ENCODE peak calls at places on chromosomes 11 and 22, in four cellular contexts. One of them, this sample, is unnamed.

GRCh38 chr11:60756307-60757032 is at the start of gene MS4A15:
- DNase-seq in astrocyte: no peak
- DNase-seq in K562: peak
- DNase-seq in trophoblast cell: peak
- DNase-seq in this sample: no peak

GRCh38 chr22:48343461-48343860 is 1484.2 kb downstream of the BRD1 start:
- DNase-seq in astrocyte: no peak
- DNase-seq in K562: no peak
- DNase-seq in trophoblast cell: no peak
- DNase-seq in this sample: no peak

GRCh38 chr11:13357232-13357631 is 79.6 kb downstream of the BMAL1 start:
- DNase-seq in astrocyte: no peak
- DNase-seq in K562: no peak
- DNase-seq in trophoblast cell: no peak
- DNase-seq in this sample: no peak

GRCh38 chr22:35746248-35746647 is 28.6 kb downstream of the APOL5 start:
- DNase-seq in astrocyte: no peak
- DNase-seq in K562: no peak
- DNase-seq in trophoblast cell: no peak
- DNase-seq in this sample: no peak

GRCh38 chr11:85725510-85726258 is 39.7 kb upstream of the CCDC89 start:
- DNase-seq in astrocyte: peak
- DNase-seq in K562: no peak
- DNase-seq in trophoblast cell: peak
- DNase-seq in this sample: no peak

GRCh38 chr11:68014157-68014965 is 4.2 kb downstream of the ALDH3B1 start:
- DNase-seq in astrocyte: peak
- DNase-seq in K562: no peak
- DNase-seq in trophoblast cell: peak
- DNase-seq in this sample: peak

GRCh38 chr11:116498161-116498560 is 274.6 kb downstream of the BUD13 start:
- DNase-seq in astrocyte: no peak
- DNase-seq in K562: no peak
- DNase-seq in trophoblast cell: no peak
- DNase-seq in this sample: no peak

GRCh38 chr22:37932821-37933578 is 20.4 kb downstream of the C22orf23 start:
- DNase-seq in astrocyte: no peak
- DNase-seq in K562: no peak
- DNase-seq in trophoblast cell: peak
- DNase-seq in this sample: no peak

GRCh38 chr11:10328314-10329090 is 23.6 kb downstream of the ADM start:
- DNase-seq in astrocyte: peak
- DNase-seq in K562: no peak
- DNase-seq in trophoblast cell: no peak
- DNase-seq in this sample: no peak

GRCh38 chr11:15333407-15333806 is 218.7 kb downstream of the INSC start:
- DNase-seq in astrocyte: no peak
- DNase-seq in K562: no peak
- DNase-seq in trophoblast cell: no peak
- DNase-seq in this sample: no peak

GRCh38 chr11:127866109-127866508 is 721.2 kb downstream of the ETS1 start:
- DNase-seq in astrocyte: no peak
- DNase-seq in K562: no peak
- DNase-seq in trophoblast cell: no peak
- DNase-seq in this sample: no peak

GRCh38 chr11:88689548-88690240 is 352.2 kb upstream of the CTSC start:
- DNase-seq in astrocyte: no peak
- DNase-seq in K562: no peak
- DNase-seq in trophoblast cell: no peak
- DNase-seq in this sample: peak

GRCh38 chr11:74756571-74756970 is 7.9 kb downstream of the RNF169 start:
- DNase-seq in astrocyte: no peak
- DNase-seq in K562: no peak
- DNase-seq in trophoblast cell: peak
- DNase-seq in this sample: no peak

GRCh38 chr22:46969961-46970360 is 207.5 kb downstream of the TBC1D22A start:
- DNase-seq in astrocyte: no peak
- DNase-seq in K562: no peak
- DNase-seq in trophoblast cell: no peak
- DNase-seq in this sample: no peak

GRCh38 chr11:18455686-18456372 is at the start of gene LDHAL6A:
- DNase-seq in astrocyte: no peak
- DNase-seq in K562: peak
- DNase-seq in trophoblast cell: peak
- DNase-seq in this sample: no peak

GRCh38 chr22:45731041-45731797 is 59.6 kb downstream of the ATXN10 start:
- DNase-seq in astrocyte: peak
- DNase-seq in K562: no peak
- DNase-seq in trophoblast cell: peak
- DNase-seq in this sample: peak

GRCh38 chr22:28181332-28181731 is 262.3 kb upstream of the PITPNB start:
- DNase-seq in astrocyte: peak
- DNase-seq in K562: no peak
- DNase-seq in trophoblast cell: no peak
- DNase-seq in this sample: no peak

GRCh38 chr11:73217131-73217809 is 811 bp upstream of the P2RY2 start:
- DNase-seq in astrocyte: no peak
- DNase-seq in K562: peak
- DNase-seq in trophoblast cell: no peak
- DNase-seq in this sample: no peak

GRCh38 chr22:20064140-20064480 is 15.9 kb upstream of the DGCR8 start:
- DNase-seq in astrocyte: no peak
- DNase-seq in K562: no peak
- DNase-seq in trophoblast cell: no peak
- DNase-seq in this sample: no peak

GRCh38 chr11:118619444-118620205 is 12.2 kb downstream of the PHLDB1 start:
- DNase-seq in astrocyte: peak
- DNase-seq in K562: no peak
- DNase-seq in trophoblast cell: peak
- DNase-seq in this sample: no peak

GRCh38 chr11:119721129-119722120 is 7.6 kb downstream of the NECTIN1 start:
- DNase-seq in astrocyte: no peak
- DNase-seq in K562: peak
- DNase-seq in trophoblast cell: peak
- DNase-seq in this sample: peak

GRCh38 chr22:23243006-23243573 is 62.8 kb downstream of the BCR start:
- DNase-seq in astrocyte: no peak
- DNase-seq in K562: peak
- DNase-seq in trophoblast cell: no peak
- DNase-seq in this sample: no peak

GRCh38 chr11:76668362-76669155 is 2.0 kb downstream of the LRRC32 start:
- DNase-seq in astrocyte: no peak
- DNase-seq in K562: no peak
- DNase-seq in trophoblast cell: no peak
- DNase-seq in this sample: no peak

DNA sequence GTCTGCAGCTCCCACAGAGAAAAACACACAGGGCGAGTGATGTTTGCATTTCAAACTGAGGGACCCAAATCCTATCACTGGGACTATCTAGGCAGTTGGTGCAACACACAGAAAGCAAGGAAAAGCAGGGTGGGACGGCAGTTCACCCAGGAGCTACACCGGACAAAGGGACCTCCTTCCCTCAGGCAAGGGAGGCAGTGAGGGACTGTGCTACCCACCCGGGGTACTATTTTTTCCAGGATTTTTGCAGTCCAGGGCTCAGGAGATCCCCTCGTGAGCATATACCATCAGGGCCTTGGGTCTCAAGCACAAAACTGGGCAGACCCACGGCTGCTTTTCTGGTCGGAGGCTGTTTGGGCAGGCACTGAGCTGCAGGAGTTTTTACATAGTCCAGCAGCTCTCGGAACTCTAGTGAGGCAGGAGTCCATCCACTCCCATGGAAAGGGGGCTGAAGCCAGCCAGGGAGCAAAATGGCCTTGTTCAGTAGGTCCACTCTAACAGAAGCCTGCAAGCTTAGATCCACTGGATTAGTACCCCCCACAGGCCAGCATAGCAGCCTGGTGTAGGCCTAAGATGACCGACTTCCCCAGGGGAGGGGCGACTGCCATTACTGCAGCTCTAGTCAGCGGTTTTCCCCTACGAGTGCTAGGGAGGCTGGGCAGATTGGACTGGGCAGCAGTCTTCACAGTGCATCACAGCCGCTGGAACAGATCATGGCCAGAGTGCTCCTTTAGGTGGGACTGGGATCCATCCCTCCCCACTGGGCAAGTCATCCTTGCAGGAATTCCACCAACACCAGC is 28.2 kb downstream of the CARD18 start:
- DNase-seq in astrocyte: no peak
- DNase-seq in K562: no peak
- DNase-seq in trophoblast cell: no peak
- DNase-seq in this sample: no peak
- H3K9ac ChIP-seq in astrocyte: no peak
- H3K9ac ChIP-seq in K562: no peak
- H3K9ac ChIP-seq in trophoblast cell: no peak
- H3K9ac ChIP-seq in this sample: no peak

GRCh38 chr22:25935266-25936058 is 193.5 kb downstream of the MYO18B start:
- DNase-seq in astrocyte: no peak
- DNase-seq in K562: no peak
- DNase-seq in trophoblast cell: no peak
- DNase-seq in this sample: no peak
- H3K9ac ChIP-seq in astrocyte: no peak
- H3K9ac ChIP-seq in K562: no peak
- H3K9ac ChIP-seq in trophoblast cell: no peak
- H3K9ac ChIP-seq in this sample: no peak

GRCh38 chr11:12223771-12224536 is 113.6 kb downstream of the MICAL2 start:
- DNase-seq in astrocyte: no peak
- DNase-seq in K562: no peak
- DNase-seq in trophoblast cell: peak
- DNase-seq in this sample: peak
- H3K9ac ChIP-seq in astrocyte: peak
- H3K9ac ChIP-seq in K562: peak
- H3K9ac ChIP-seq in trophoblast cell: no peak
- H3K9ac ChIP-seq in this sample: peak

GRCh38 chr11:2812371-2812991 is 73.1 kb downstream of the CDKN1C start:
- DNase-seq in astrocyte: no peak
- DNase-seq in K562: no peak
- DNase-seq in trophoblast cell: no peak
- DNase-seq in this sample: no peak
- H3K9ac ChIP-seq in astrocyte: no peak
- H3K9ac ChIP-seq in K562: peak
- H3K9ac ChIP-seq in trophoblast cell: no peak
- H3K9ac ChIP-seq in this sample: no peak

DNA sequence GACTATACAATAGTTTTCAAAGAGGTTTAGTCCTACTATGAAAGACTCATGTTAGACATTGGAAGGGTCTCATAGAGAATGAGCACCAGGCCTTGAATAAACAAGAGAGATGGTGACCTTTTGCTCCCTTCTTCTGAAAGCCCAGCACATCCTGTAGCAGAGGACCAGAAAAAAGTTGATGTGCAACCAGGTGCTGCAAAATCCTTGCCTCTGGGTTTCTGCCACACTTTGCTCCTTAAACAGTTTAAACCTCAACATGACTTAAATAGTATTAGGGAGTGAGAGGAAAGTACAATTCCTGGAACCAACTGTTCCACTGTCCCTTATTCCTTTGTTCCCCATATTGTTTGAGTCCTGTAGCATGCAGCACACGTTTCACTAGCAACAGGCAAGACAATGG is 6.8 kb downstream of the MPPED2 start:
- DNase-seq in astrocyte: no peak
- DNase-seq in K562: no peak
- DNase-seq in trophoblast cell: no peak
- DNase-seq in this sample: no peak
- H3K9ac ChIP-seq in astrocyte: no peak
- H3K9ac ChIP-seq in K562: no peak
- H3K9ac ChIP-seq in trophoblast cell: no peak
- H3K9ac ChIP-seq in this sample: no peak

DNA sequence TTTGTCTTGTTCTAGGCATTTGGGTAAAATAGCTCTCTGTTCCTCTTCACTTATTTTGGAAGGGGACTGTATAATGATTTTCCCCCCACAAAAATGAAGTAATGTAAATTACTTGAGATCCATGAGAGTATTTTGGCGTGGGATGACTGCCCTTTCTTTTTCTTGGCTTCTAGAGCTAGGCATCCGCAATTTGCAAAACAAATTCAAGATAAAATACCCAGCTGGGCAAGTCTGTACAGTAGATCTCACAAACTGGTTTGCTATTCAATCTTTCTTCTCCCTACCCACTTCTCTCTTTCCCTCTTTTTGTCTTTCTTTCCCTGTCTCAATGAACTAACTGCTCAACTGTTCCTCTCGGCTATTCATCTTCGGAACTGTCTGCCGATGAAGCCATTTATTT is 75.7 kb upstream of the MTMR2 start:
- DNase-seq in astrocyte: no peak
- DNase-seq in K562: no peak
- DNase-seq in trophoblast cell: no peak
- DNase-seq in this sample: no peak
- H3K9ac ChIP-seq in astrocyte: peak
- H3K9ac ChIP-seq in K562: no peak
- H3K9ac ChIP-seq in trophoblast cell: no peak
- H3K9ac ChIP-seq in this sample: no peak

DNA sequence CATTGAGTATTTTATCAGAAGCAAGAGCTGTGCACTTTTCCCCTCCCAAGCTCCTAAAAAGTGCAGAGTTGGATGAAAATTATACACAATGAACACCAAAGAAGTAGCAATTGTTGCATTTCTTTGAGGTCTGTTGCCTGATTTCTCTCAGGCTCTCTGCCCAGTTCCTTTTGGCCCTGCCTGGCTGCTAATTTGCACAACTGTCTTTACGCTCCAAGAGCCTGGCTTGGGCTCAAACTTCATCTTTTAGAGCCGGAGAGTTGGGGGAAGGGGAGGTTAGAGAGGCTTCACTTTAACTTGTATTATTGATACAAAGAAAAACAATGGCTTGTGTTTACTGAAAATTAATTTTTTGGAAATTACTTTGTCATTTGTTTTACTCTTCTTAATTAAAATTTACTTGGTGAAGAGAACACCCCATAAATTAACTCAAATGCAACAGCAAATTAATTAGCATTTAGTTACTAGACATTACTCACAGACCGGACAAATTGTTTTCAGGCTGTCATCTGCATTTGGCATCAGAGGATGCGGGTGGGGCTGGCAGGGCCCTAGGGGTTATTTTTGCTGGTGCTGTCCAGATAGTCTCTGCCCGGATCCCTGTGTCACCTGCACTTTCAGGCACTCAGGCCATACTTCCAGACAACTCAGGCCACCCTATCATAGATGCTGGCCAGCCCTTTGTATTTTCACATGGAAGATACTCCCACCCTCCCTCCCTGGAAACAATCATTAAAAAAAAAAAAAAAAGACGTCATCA is 407.3 kb downstream of the NXPE2 start:
- DNase-seq in astrocyte: peak
- DNase-seq in K562: no peak
- DNase-seq in trophoblast cell: peak
- DNase-seq in this sample: no peak
- H3K9ac ChIP-seq in astrocyte: no peak
- H3K9ac ChIP-seq in K562: no peak
- H3K9ac ChIP-seq in trophoblast cell: no peak
- H3K9ac ChIP-seq in this sample: no peak

DNA sequence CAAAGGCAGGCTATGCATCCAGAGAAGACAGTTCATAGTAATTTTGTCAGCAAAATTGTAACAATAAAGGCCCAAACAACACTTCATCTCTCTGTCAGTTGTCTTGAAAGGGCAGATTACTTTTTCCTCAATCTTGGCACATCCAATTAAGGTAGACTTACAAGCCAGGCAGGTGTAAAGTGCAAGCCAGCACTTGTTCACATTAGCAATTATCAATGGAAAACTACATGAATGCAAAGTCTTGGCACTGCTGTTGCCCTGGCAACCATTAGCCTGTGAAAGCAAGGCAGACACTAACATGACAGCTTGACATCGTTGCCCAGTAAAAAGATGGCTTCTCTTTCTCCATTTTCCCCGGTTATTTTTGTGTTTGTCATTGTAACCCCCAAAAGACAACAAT is 677.2 kb upstream of the TENM4 start:
- DNase-seq in astrocyte: no peak
- DNase-seq in K562: no peak
- DNase-seq in trophoblast cell: no peak
- DNase-seq in this sample: no peak
- H3K9ac ChIP-seq in astrocyte: no peak
- H3K9ac ChIP-seq in K562: no peak
- H3K9ac ChIP-seq in trophoblast cell: no peak
- H3K9ac ChIP-seq in this sample: no peak

This sample was measured in colonic mucosa.